ENCODE peak calls at places on chromosomes 1 and 21, in four cellular contexts. I, Z, E and S are unnamed samples.
A peak's percentile ranks its signal among the peaks of the same experiment; 100 is the strongest.

GRCh38 chr1:200454425-200454824 is 44.6 kb upstream of the ZNF281 start:
- DNase-seq in I (no peak), Z (no peak), E (no peak), S (no peak)

GRCh38 chr1:187942986-187943385 is 1114.2 kb downstream of the PLA2G4A start:
- DNase-seq in I (no peak), E (no peak), Z (no peak), S (no peak)

GRCh38 chr1:235938714-235939487 is 72.2 kb upstream of the LYST start:
- DNase-seq in E (no peak), Z (no peak), I (no peak), S (no peak)

GRCh38 chr1:204150702-204151561 is 912 bp downstream of the ETNK2 start:
- DNase-seq in I (no peak), E (no peak), Z (no peak), S (peak; percentile 51)

GRCh38 chr1:58246549-58246948 is 300.0 kb downstream of the OMA1 start:
- DNase-seq in E (no peak), Z (no peak), I (no peak), S (no peak)

GRCh38 chr1:54865238-54866073 is 21.5 kb downstream of the DHCR24 start:
- DNase-seq in Z (peak; percentile 77), I (no peak), E (peak; percentile 51), S (no peak)

GRCh38 chr1:212987702-212988322 is 27.9 kb downstream of the ANGEL2 start:
- DNase-seq in E (no peak), Z (no peak), I (peak; percentile 12), S (no peak)

GRCh38 chr1:67053535-67053784 is 488 bp downstream of the SLC35D1 start:
- DNase-seq in E (peak; percentile 79), I (peak; percentile 54), Z (peak; percentile 80), S (no peak)

GRCh38 chr1:168467452-168467851 is 76.3 kb downstream of the XCL2 start:
- DNase-seq in Z (no peak), I (no peak), E (no peak), S (no peak)

GRCh38 chr1:53065391-53065790 is 3.4 kb downstream of the PODN start:
- DNase-seq in Z (no peak), E (no peak), I (no peak), S (no peak)

GRCh38 chr21:42850866-42851391 is 28.4 kb downstream of the WDR4 start:
- DNase-seq in E (no peak), Z (peak; percentile 72), I (peak; percentile 15), S (no peak)
- TF ChIP-seq CTCF in E (no peak), Z (peak; percentile 30), I (peak; percentile 38), S (peak; percentile 51)

GRCh38 chr1:183306317-183307042 is 111.7 kb downstream of the NMNAT2 start:
- DNase-seq in I (no peak), Z (no peak), E (no peak), S (no peak)
- TF ChIP-seq CTCF in I (peak; percentile 25), Z (peak; percentile 26), E (peak; percentile 21), S (peak; percentile 68)

GRCh38 chr1:150567341-150567716 is 12.1 kb downstream of the MCL1 start:
- DNase-seq in E (no peak), I (peak; percentile 54), Z (peak; percentile 69), S (no peak)
- TF ChIP-seq CTCF in E (no peak), I (no peak), Z (no peak), S (no peak)

GRCh38 chr1:51086496-51087271 is 15.3 kb upstream of the C1orf185 start:
- DNase-seq in Z (no peak), E (no peak), I (no peak), S (no peak)

GRCh38 chr1:51093566-51093965 is 8.5 kb upstream of the C1orf185 start:
- DNase-seq in Z (no peak), I (peak; percentile 83), E (no peak), S (no peak)

DNA sequence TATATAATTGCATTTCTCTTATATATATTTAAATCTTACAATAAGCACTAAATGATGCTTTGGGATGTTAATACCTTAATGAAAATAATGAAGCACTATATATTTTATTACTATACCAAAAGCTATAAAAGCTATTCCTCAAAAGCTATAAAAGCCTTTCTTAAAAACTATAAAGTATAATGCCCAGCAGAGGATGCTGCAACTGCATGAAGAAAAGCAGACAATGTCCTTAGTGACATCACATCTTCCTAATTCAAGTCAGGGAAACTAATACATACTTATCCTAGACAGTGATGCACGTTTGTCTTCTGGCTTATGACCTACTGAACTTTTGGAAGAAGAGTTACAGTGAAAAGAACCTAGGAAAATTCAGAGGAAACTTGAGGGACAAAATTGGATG is 13.6 kb upstream of the C1orf185 start:
- DNase-seq in E (no peak), I (peak; percentile 24), Z (no peak), S (no peak)
- TF ChIP-seq CTCF in E (no peak), I (peak; percentile 46), Z (no peak), S (no peak)

DNA sequence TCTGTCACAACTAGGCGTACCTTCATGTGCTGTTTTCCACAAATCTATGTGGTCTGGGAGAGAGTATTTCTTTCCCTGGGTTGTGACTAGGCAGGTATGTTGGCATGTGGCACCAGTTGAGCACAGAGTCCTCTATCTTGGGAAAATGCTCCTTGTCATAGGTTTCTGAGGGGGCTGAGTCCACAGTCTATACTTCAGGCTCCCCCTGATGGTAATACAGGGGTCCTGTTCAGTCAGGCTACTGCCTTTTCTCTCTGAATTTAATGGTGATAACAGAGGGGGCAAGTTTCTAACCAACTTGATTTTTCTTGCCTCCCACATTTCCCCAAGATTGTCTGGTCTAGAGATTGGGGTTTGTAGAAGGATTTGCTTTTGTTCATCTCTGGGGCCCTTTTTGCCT is 35.8 kb downstream of the VANGL1 start:
- DNase-seq in I (no peak), Z (no peak), E (no peak), S (no peak)
- TF ChIP-seq CTCF in I (no peak), Z (peak; percentile 6), E (no peak), S (no peak)

DNA sequence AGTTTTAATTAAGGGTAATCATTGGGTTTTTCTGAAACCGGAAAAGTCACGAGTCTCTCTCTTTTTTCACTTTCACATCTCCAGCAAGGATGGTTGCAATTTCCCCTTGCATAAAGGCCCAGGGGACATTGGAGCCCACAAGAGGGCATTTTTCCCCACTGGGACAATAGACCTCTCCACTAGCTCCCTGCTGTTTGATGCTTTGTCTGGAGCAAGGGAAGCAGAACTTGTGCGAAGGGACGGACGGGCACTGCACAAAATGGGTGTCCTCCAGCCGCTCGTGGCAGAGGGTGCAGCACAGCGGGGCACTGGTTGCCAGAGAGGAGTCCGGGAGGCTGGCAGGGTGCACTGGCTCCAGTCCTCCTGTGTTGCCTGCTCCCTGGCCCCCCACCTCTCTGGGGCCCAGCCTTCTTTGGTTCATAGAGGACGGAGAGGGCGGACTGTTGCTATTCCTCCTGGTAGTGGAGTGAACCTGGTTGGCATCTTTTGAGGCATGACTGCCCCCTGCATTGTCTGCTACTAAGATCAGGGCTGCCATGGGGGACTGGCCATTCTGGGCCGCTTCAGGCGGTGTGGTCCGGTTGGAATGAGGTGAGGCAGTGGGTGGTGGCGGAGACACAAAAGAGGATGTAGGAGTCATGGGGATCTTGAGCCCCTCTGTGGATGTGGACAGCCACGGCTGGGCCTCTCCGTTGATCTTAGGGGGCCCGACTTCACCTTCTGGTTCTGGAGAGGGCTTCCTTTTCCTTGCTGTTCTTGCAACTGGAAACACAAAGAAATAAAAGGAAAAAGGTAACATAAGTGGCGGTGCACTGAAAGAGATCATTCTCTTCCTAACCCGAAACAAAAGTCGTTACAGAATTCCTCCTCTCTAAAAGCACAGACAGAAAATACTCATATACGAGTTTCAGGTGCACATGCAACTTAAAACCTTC is 2.6 kb downstream of the IRF2BP2 start:
- DNase-seq in I (peak; percentile 62), Z (peak; percentile 74), E (no peak), S (peak; percentile 32)
- TF ChIP-seq CTCF in I (peak; percentile 42), Z (peak; percentile 31), E (no peak), S (no peak)

GRCh38 chr1:101507547-101507971 is 270.7 kb downstream of the S1PR1 start:
- DNase-seq in I (no peak), E (no peak), Z (no peak), S (no peak)

GRCh38 chr1:101511501-101511900 is 274.7 kb downstream of the S1PR1 start:
- DNase-seq in E (no peak), Z (no peak), I (no peak), S (no peak)

GRCh38 chr1:101509370-101509769 is 272.6 kb downstream of the S1PR1 start:
- DNase-seq in I (no peak), E (no peak), Z (no peak), S (peak; percentile 30)

DNA sequence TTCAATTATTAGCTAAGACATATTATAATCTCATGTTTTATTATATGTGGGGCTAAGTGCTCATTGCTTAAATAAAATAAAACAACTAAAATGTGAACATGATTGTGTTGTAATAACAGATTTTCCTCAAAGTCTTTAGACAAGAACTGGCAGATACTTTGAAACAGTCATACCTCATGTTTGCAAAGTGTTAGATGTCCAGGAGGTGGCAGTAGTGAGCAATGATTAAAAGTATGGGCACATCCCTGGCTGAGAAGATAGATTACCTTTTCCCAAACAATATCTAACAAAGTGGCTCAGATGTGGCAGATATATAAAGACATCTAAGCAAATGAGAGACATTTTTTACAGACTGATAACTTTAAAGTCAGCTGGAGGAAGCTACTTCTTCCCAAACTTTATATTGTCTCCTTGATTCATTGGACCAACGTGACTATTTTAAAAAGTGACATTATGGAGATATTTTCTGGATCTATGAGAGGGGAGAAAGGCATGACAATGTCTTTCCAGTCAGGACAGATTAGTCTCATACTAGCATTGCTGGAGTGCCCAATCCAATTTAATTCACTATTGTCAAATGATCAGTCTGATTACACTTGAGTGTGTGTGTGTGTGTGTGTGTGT is 269.8 kb downstream of the S1PR1 start:
- DNase-seq in I (peak; percentile 37), Z (no peak), E (no peak), S (peak; percentile 18)
- TF ChIP-seq CTCF in I (peak; percentile 84), Z (peak; percentile 77), E (peak; percentile 23), S (peak; percentile 81)

GRCh38 chr1:202613571-202613970 is 96.7 kb downstream of the SYT2 start:
- DNase-seq in Z (no peak), I (no peak), E (no peak), S (no peak)

GRCh38 chr1:202619528-202619927 is 90.7 kb downstream of the SYT2 start:
- DNase-seq in I (no peak), E (no peak), Z (no peak), S (no peak)

GRCh38 chr1:202618387-202619022 is 91.7 kb downstream of the SYT2 start:
- DNase-seq in I (peak; percentile 62), Z (no peak), E (no peak), S (no peak)

GRCh38 chr1:202616355-202616910 is 93.8 kb downstream of the SYT2 start:
- DNase-seq in E (no peak), Z (no peak), I (no peak), S (no peak)

DNA sequence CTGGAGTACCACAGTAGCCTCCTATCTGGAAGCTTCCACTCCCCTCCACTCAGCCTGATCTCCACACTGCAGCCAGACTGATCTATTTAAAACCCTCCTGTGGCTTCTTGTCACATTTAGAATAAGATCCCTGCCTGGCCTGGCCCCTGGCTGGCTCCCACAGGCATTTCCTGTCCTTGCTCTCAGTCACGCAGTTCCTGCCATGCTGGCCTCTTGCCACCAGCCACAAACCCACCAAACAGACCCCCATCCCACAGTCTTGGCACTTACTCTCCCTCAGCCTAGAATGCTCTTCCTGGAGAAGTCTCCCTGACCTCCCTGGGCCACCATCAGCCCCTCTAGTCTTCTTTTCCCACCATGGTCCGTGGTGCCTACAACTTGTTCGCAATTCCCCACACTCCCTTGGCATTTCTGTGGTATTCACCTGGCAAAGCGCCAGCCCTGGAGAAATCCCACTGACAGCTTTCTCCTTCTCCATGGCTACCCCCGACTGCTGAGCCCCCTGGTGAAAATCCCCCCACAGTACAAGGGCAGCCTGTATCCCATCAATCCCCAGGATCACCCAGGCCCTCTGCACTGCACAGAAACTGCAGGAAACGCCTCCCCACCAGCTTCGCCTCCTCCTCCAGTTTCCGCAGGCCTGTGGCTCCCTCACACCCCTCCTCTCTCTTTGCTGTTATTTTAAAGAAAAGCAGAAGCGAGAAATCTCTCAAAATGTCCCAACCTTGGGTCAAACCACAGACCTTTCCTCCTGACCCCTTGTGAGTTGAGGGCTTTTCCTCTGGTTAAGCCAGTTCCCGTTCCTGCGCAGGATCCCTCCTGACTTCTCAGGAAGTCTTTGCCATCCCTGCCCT is 94.5 kb downstream of the SYT2 start:
- DNase-seq in I (peak; percentile 84), Z (no peak), E (no peak), S (no peak)
- TF ChIP-seq CTCF in I (no peak), Z (no peak), E (no peak), S (no peak)